ENCODE peak calls at places on chromosome 17, in six cellular contexts. One of them, this sample, is unnamed.

GRCh38 chr17:78628547-78629435 is 51.6 kb upstream of the DNAH17 start:
- DNase-seq in non-pigmented ciliary epithelial cell: no peak
- DNase-seq in CD8-positive, alpha-beta memory T cell: no peak
- DNase-seq in esophagus squamous epithelium: no peak
- DNase-seq in hippocampal formation: no peak
- DNase-seq in SJSA1: no peak
- DNase-seq in this sample: no peak

GRCh38 chr17:81436294-81436849 is 41.1 kb downstream of the BAHCC1 start:
- DNase-seq in non-pigmented ciliary epithelial cell: no peak
- DNase-seq in hippocampal formation: no peak
- DNase-seq in SJSA1: no peak
- DNase-seq in esophagus squamous epithelium: no peak
- DNase-seq in CD8-positive, alpha-beta memory T cell: no peak
- DNase-seq in this sample: no peak

GRCh38 chr17:73490851-73491250 is 153.4 kb downstream of the SDK2 start:
- DNase-seq in SJSA1: no peak
- DNase-seq in hippocampal formation: no peak
- DNase-seq in esophagus squamous epithelium: no peak
- DNase-seq in CD8-positive, alpha-beta memory T cell: no peak
- DNase-seq in non-pigmented ciliary epithelial cell: no peak
- DNase-seq in this sample: no peak

GRCh38 chr17:48181653-48182052 is 74.1 kb downstream of the SNX11 start:
- DNase-seq in hippocampal formation: no peak
- DNase-seq in SJSA1: peak
- DNase-seq in non-pigmented ciliary epithelial cell: no peak
- DNase-seq in esophagus squamous epithelium: no peak
- DNase-seq in CD8-positive, alpha-beta memory T cell: no peak
- DNase-seq in this sample: no peak

GRCh38 chr17:61634942-61635538 is 44.0 kb upstream of the NACA2 start:
- DNase-seq in SJSA1: no peak
- DNase-seq in non-pigmented ciliary epithelial cell: no peak
- DNase-seq in hippocampal formation: no peak
- DNase-seq in esophagus squamous epithelium: no peak
- DNase-seq in CD8-positive, alpha-beta memory T cell: no peak
- DNase-seq in this sample: no peak

GRCh38 chr17:10737168-10737622 is 7.4 kb upstream of the TMEM220 start:
- DNase-seq in CD8-positive, alpha-beta memory T cell: no peak
- DNase-seq in SJSA1: peak
- DNase-seq in esophagus squamous epithelium: no peak
- DNase-seq in non-pigmented ciliary epithelial cell: no peak
- DNase-seq in hippocampal formation: peak
- DNase-seq in this sample: peak

GRCh38 chr17:34095101-34095500 is 160.0 kb upstream of the CCL2 start:
- DNase-seq in esophagus squamous epithelium: no peak
- DNase-seq in hippocampal formation: no peak
- DNase-seq in CD8-positive, alpha-beta memory T cell: no peak
- DNase-seq in non-pigmented ciliary epithelial cell: no peak
- DNase-seq in SJSA1: no peak
- DNase-seq in this sample: no peak

GRCh38 chr17:69466905-69467630 is 52.6 kb downstream of the MAP2K6 start:
- DNase-seq in CD8-positive, alpha-beta memory T cell: no peak
- DNase-seq in SJSA1: no peak
- DNase-seq in hippocampal formation: no peak
- DNase-seq in non-pigmented ciliary epithelial cell: peak
- DNase-seq in esophagus squamous epithelium: no peak
- DNase-seq in this sample: no peak

GRCh38 chr17:49576121-49576905 is 642 bp downstream of the NXPH3 start:
- DNase-seq in esophagus squamous epithelium: no peak
- DNase-seq in hippocampal formation: no peak
- DNase-seq in CD8-positive, alpha-beta memory T cell: no peak
- DNase-seq in SJSA1: no peak
- DNase-seq in non-pigmented ciliary epithelial cell: no peak
- DNase-seq in this sample: no peak

GRCh38 chr17:75876938-75877751 is 1.2 kb downstream of the TRIM47 start:
- DNase-seq in esophagus squamous epithelium: no peak
- DNase-seq in hippocampal formation: peak
- DNase-seq in SJSA1: peak
- DNase-seq in CD8-positive, alpha-beta memory T cell: no peak
- DNase-seq in non-pigmented ciliary epithelial cell: no peak
- DNase-seq in this sample: no peak

GRCh38 chr17:43430936-43431649 is 32.3 kb downstream of the ARL4D start:
- DNase-seq in SJSA1: no peak
- DNase-seq in non-pigmented ciliary epithelial cell: no peak
- DNase-seq in esophagus squamous epithelium: no peak
- DNase-seq in hippocampal formation: no peak
- DNase-seq in CD8-positive, alpha-beta memory T cell: no peak
- DNase-seq in this sample: no peak

GRCh38 chr17:80264048-80264792 is 3.6 kb downstream of the RNF213 start:
- DNase-seq in hippocampal formation: no peak
- DNase-seq in CD8-positive, alpha-beta memory T cell: peak
- DNase-seq in non-pigmented ciliary epithelial cell: no peak
- DNase-seq in esophagus squamous epithelium: no peak
- DNase-seq in SJSA1: peak
- DNase-seq in this sample: peak

GRCh38 chr17:8940866-8941471 is 24.5 kb downstream of the PIK3R5 start:
- DNase-seq in esophagus squamous epithelium: no peak
- DNase-seq in CD8-positive, alpha-beta memory T cell: peak
- DNase-seq in hippocampal formation: no peak
- DNase-seq in SJSA1: no peak
- DNase-seq in non-pigmented ciliary epithelial cell: no peak
- DNase-seq in this sample: peak

GRCh38 chr17:34171245-34171818 is 83.8 kb upstream of the CCL2 start:
- DNase-seq in CD8-positive, alpha-beta memory T cell: peak
- DNase-seq in esophagus squamous epithelium: no peak
- DNase-seq in hippocampal formation: no peak
- DNase-seq in SJSA1: peak
- DNase-seq in non-pigmented ciliary epithelial cell: no peak
- DNase-seq in this sample: peak

GRCh38 chr17:41338961-41339485 is 11.6 kb downstream of the KRT33A start:
- DNase-seq in esophagus squamous epithelium: no peak
- DNase-seq in hippocampal formation: no peak
- DNase-seq in CD8-positive, alpha-beta memory T cell: peak
- DNase-seq in SJSA1: no peak
- DNase-seq in non-pigmented ciliary epithelial cell: no peak
- DNase-seq in this sample: peak

GRCh38 chr17:36703860-36704266 is 102.5 kb downstream of the MRM1 start:
- DNase-seq in CD8-positive, alpha-beta memory T cell: peak
- DNase-seq in esophagus squamous epithelium: no peak
- DNase-seq in SJSA1: peak
- DNase-seq in non-pigmented ciliary epithelial cell: no peak
- DNase-seq in hippocampal formation: peak
- DNase-seq in this sample: peak

GRCh38 chr17:32310927-32311568 is 30.9 kb downstream of the C17orf75 start:
- DNase-seq in non-pigmented ciliary epithelial cell: no peak
- DNase-seq in SJSA1: no peak
- DNase-seq in CD8-positive, alpha-beta memory T cell: no peak
- DNase-seq in hippocampal formation: no peak
- DNase-seq in esophagus squamous epithelium: no peak
- DNase-seq in this sample: no peak

GRCh38 chr17:76166168-76166567 is 25.1 kb upstream of the FOXJ1 start:
- DNase-seq in SJSA1: peak
- DNase-seq in hippocampal formation: peak
- DNase-seq in CD8-positive, alpha-beta memory T cell: no peak
- DNase-seq in esophagus squamous epithelium: no peak
- DNase-seq in non-pigmented ciliary epithelial cell: no peak
- DNase-seq in this sample: no peak

GRCh38 chr17:10041916-10042588 is 137.0 kb upstream of the RCVRN start:
- DNase-seq in non-pigmented ciliary epithelial cell: no peak
- DNase-seq in SJSA1: no peak
- DNase-seq in hippocampal formation: no peak
- DNase-seq in CD8-positive, alpha-beta memory T cell: no peak
- DNase-seq in esophagus squamous epithelium: no peak
- DNase-seq in this sample: peak

GRCh38 chr17:47315451-47316266 is 8.1 kb upstream of the EFCAB13 start:
- DNase-seq in esophagus squamous epithelium: no peak
- DNase-seq in CD8-positive, alpha-beta memory T cell: peak
- DNase-seq in SJSA1: no peak
- DNase-seq in hippocampal formation: peak
- DNase-seq in non-pigmented ciliary epithelial cell: peak
- DNase-seq in this sample: peak

GRCh38 chr17:79645777-79646088 is 34.9 kb upstream of the RBFOX3 start:
- DNase-seq in non-pigmented ciliary epithelial cell: no peak
- DNase-seq in CD8-positive, alpha-beta memory T cell: no peak
- DNase-seq in esophagus squamous epithelium: no peak
- DNase-seq in SJSA1: no peak
- DNase-seq in hippocampal formation: no peak
- DNase-seq in this sample: no peak

GRCh38 chr17:78130439-78131101 is at the start of gene TMC8:
- DNase-seq in CD8-positive, alpha-beta memory T cell: peak
- DNase-seq in SJSA1: no peak
- DNase-seq in non-pigmented ciliary epithelial cell: no peak
- DNase-seq in hippocampal formation: no peak
- DNase-seq in esophagus squamous epithelium: no peak
- DNase-seq in this sample: peak

GRCh38 chr17:80889231-80889896 is 102.3 kb upstream of the CHMP6 start:
- DNase-seq in CD8-positive, alpha-beta memory T cell: no peak
- DNase-seq in esophagus squamous epithelium: no peak
- DNase-seq in hippocampal formation: no peak
- DNase-seq in SJSA1: no peak
- DNase-seq in non-pigmented ciliary epithelial cell: no peak
- DNase-seq in this sample: no peak

GRCh38 chr17:64615025-64615677 is 47.0 kb downstream of the SMURF2 start:
- DNase-seq in CD8-positive, alpha-beta memory T cell: no peak
- DNase-seq in esophagus squamous epithelium: no peak
- DNase-seq in SJSA1: no peak
- DNase-seq in hippocampal formation: no peak
- DNase-seq in non-pigmented ciliary epithelial cell: peak
- DNase-seq in this sample: no peak

GRCh38 chr17:8225813-8226535 is 15.6 kb upstream of the AURKB start:
- DNase-seq in esophagus squamous epithelium: no peak
- DNase-seq in CD8-positive, alpha-beta memory T cell: peak
- DNase-seq in hippocampal formation: peak
- DNase-seq in SJSA1: peak
- DNase-seq in non-pigmented ciliary epithelial cell: no peak
- DNase-seq in this sample: peak

GRCh38 chr17:33976816-33977215 is 278.3 kb upstream of the CCL2 start:
- DNase-seq in non-pigmented ciliary epithelial cell: no peak
- DNase-seq in CD8-positive, alpha-beta memory T cell: no peak
- DNase-seq in hippocampal formation: no peak
- DNase-seq in SJSA1: no peak
- DNase-seq in esophagus squamous epithelium: no peak
- DNase-seq in this sample: no peak

GRCh38 chr17:37551788-37552187 is 57.4 kb downstream of the SYNRG start:
- DNase-seq in SJSA1: no peak
- DNase-seq in esophagus squamous epithelium: no peak
- DNase-seq in non-pigmented ciliary epithelial cell: no peak
- DNase-seq in CD8-positive, alpha-beta memory T cell: no peak
- DNase-seq in hippocampal formation: no peak
- DNase-seq in this sample: no peak

GRCh38 chr17:29102741-29103181 is 59.8 kb downstream of the PIPOX start:
- DNase-seq in CD8-positive, alpha-beta memory T cell: no peak
- DNase-seq in non-pigmented ciliary epithelial cell: no peak
- DNase-seq in SJSA1: no peak
- DNase-seq in hippocampal formation: no peak
- DNase-seq in esophagus squamous epithelium: no peak
- DNase-seq in this sample: no peak

GRCh38 chr17:59763861-59764260 is 56.4 kb downstream of the VMP1 start:
- DNase-seq in esophagus squamous epithelium: no peak
- DNase-seq in SJSA1: no peak
- DNase-seq in CD8-positive, alpha-beta memory T cell: no peak
- DNase-seq in non-pigmented ciliary epithelial cell: peak
- DNase-seq in hippocampal formation: no peak
- DNase-seq in this sample: no peak

GRCh38 chr17:80877095-80877828 is 114.4 kb upstream of the CHMP6 start:
- DNase-seq in non-pigmented ciliary epithelial cell: no peak
- DNase-seq in esophagus squamous epithelium: no peak
- DNase-seq in CD8-positive, alpha-beta memory T cell: peak
- DNase-seq in SJSA1: no peak
- DNase-seq in hippocampal formation: no peak
- DNase-seq in this sample: peak

GRCh38 chr17:19380551-19381284 is 2.4 kb downstream of the MAPK7 start:
- DNase-seq in SJSA1: no peak
- DNase-seq in non-pigmented ciliary epithelial cell: no peak
- DNase-seq in CD8-positive, alpha-beta memory T cell: no peak
- DNase-seq in esophagus squamous epithelium: no peak
- DNase-seq in hippocampal formation: no peak
- DNase-seq in this sample: no peak

GRCh38 chr17:44353656-44354331 is 8.7 kb downstream of the GRN start:
- DNase-seq in CD8-positive, alpha-beta memory T cell: peak
- DNase-seq in SJSA1: no peak
- DNase-seq in non-pigmented ciliary epithelial cell: no peak
- DNase-seq in esophagus squamous epithelium: no peak
- DNase-seq in hippocampal formation: peak
- DNase-seq in this sample: no peak

GRCh38 chr17:50133028-50133768 is 3.2 kb upstream of the SAMD14 start:
- DNase-seq in hippocampal formation: no peak
- DNase-seq in CD8-positive, alpha-beta memory T cell: no peak
- DNase-seq in SJSA1: no peak
- DNase-seq in non-pigmented ciliary epithelial cell: no peak
- DNase-seq in esophagus squamous epithelium: no peak
- DNase-seq in this sample: no peak

GRCh38 chr17:2945299-2945698 is 118.1 kb downstream of the OR1D5 start:
- DNase-seq in hippocampal formation: no peak
- DNase-seq in esophagus squamous epithelium: no peak
- DNase-seq in CD8-positive, alpha-beta memory T cell: no peak
- DNase-seq in SJSA1: no peak
- DNase-seq in non-pigmented ciliary epithelial cell: no peak
- DNase-seq in this sample: no peak